ENCODE peak calls at places on chromosomes 3 and 15, in ten cellular contexts. X, L, H, T, K, D, R, U, J and O are unnamed samples.

GRCh38 chr3:17686613-17687012 is 55.8 kb downstream of the TBC1D5 start:
- DNase-seq in U (no peak), D (peak), K (peak), R (no peak), L (no peak), J (no peak), H (no peak), X (no peak), T (no peak), O (peak)

GRCh38 chr15:31782016-31782783 is 248.1 kb upstream of the CHRNA7 start:
- DNase-seq in U (no peak), R (no peak), H (no peak), J (no peak), T (no peak), L (no peak), X (no peak), D (no peak), K (no peak), O (no peak)

GRCh38 chr15:97745481-97746071 is 214.9 kb upstream of the ARRDC4 start:
- DNase-seq in T (no peak), L (peak), X (no peak), H (no peak), D (no peak), R (no peak), K (peak), U (peak), J (no peak), O (peak)

GRCh38 chr3:68620211-68620610 is 312.1 kb downstream of the TAFA4 start:
- DNase-seq in L (no peak), H (no peak), X (no peak), R (no peak), K (no peak), D (no peak), T (no peak), J (no peak), U (peak), O (no peak)

GRCh38 chr3:117499189-117499870 is 789.8 kb downstream of the TUSC7 start:
- DNase-seq in T (no peak), L (no peak), U (no peak), K (no peak), H (no peak), D (no peak), J (no peak), X (no peak), R (no peak), O (no peak)

GRCh38 chr15:69668049-69668705 is 215.6 kb downstream of the RPLP1 start:
- DNase-seq in K (no peak), L (no peak), X (no peak), J (no peak), D (no peak), T (no peak), R (no peak), U (no peak), H (no peak), O (no peak)

GRCh38 chr3:179438836-179439235 is 12.4 kb downstream of the GNB4 start:
- DNase-seq in R (no peak), H (no peak), K (no peak), D (no peak), U (peak), L (no peak), J (no peak), X (no peak), T (no peak), O (no peak)

GRCh38 chr3:40913192-40913591 is 286.1 kb upstream of the CTNNB1 start:
- DNase-seq in J (no peak), L (no peak), X (no peak), R (no peak), K (no peak), D (peak), T (no peak), U (no peak), H (no peak), O (no peak)

GRCh38 chr3:53137221-53137620 is 7.0 kb upstream of the RFT1 start:
- DNase-seq in T (no peak), R (no peak), D (no peak), L (no peak), J (no peak), K (no peak), U (no peak), H (no peak), X (no peak), O (no peak)

GRCh38 chr3:133208184-133208583 is 170.0 kb downstream of the TMEM108 start:
- DNase-seq in U (no peak), T (no peak), X (no peak), D (peak), L (no peak), K (no peak), R (no peak), J (no peak), H (no peak), O (no peak)

GRCh38 chr3:135840436-135840835 is 125.1 kb upstream of the PPP2R3A start:
- DNase-seq in H (no peak), J (no peak), T (no peak), X (no peak), D (no peak), L (no peak), K (no peak), U (no peak), R (no peak), O (no peak)

GRCh38 chr3:312170-312569 is 115.6 kb downstream of the CHL1 start:
- DNase-seq in K (no peak), J (no peak), H (no peak), U (no peak), D (no peak), T (no peak), L (no peak), X (no peak), R (no peak), O (no peak)

GRCh38 chr3:194447161-194447560 is 39.6 kb downstream of the ATP13A3 start:
- DNase-seq in L (no peak), K (no peak), T (no peak), D (peak), R (peak), X (no peak), U (no peak), H (no peak), J (no peak), O (no peak)

GRCh38 chr3:187942658-187943241 is 197.5 kb upstream of the BCL6 start:
- DNase-seq in J (no peak), D (no peak), R (no peak), L (no peak), U (no peak), K (no peak), X (no peak), T (no peak), H (no peak), O (no peak)

GRCh38 chr3:112635674-112636073 is 5.3 kb downstream of the CCDC80 start:
- DNase-seq in D (peak), X (no peak), R (no peak), H (no peak), J (no peak), L (no peak), K (no peak), T (no peak), U (no peak), O (no peak)

GRCh38 chr15:75203017-75203907 is 1.6 kb downstream of the C15orf39 start:
- DNase-seq in K (no peak), D (peak), H (no peak), R (no peak), L (no peak), X (no peak), J (no peak), T (no peak), U (no peak), O (no peak)

GRCh38 chr3:27134165-27134796 is 234.9 kb downstream of the NEK10 start:
- DNase-seq in X (peak), U (peak), J (peak), H (peak), D (peak), R (peak), T (peak), K (peak), L (peak), O (peak)

GRCh38 chr15:25170781-25171110 is 216.0 kb downstream of the SNRPN start:
- DNase-seq in X (no peak), J (no peak), U (peak), R (no peak), D (no peak), L (no peak), T (no peak), K (no peak), H (no peak), O (no peak)

GRCh38 chr3:9028134-9028533 is 64.9 kb upstream of the RAD18 start:
- DNase-seq in K (no peak), J (no peak), R (peak), X (peak), T (no peak), H (no peak), U (no peak), L (no peak), D (no peak), O (no peak)

GRCh38 chr15:84734794-84735479 is 13.5 kb upstream of the ZNF592 start:
- DNase-seq in D (peak), U (peak), K (peak), T (peak), X (peak), J (no peak), R (no peak), H (peak), L (peak), O (peak)

GRCh38 chr3:30368978-30369377 is 237.4 kb upstream of the TGFBR2 start:
- DNase-seq in T (no peak), L (no peak), J (no peak), H (no peak), R (no peak), X (no peak), K (no peak), U (no peak), D (no peak), O (no peak)

GRCh38 chr3:150220041-150220440 is 188.1 kb upstream of the TSC22D2 start:
- DNase-seq in L (no peak), T (no peak), K (no peak), R (no peak), H (no peak), U (no peak), D (no peak), X (no peak), J (no peak), O (no peak)

GRCh38 chr15:39999538-39999937 is 39.4 kb downstream of the SRP14 start:
- DNase-seq in X (no peak), R (no peak), K (no peak), H (no peak), J (no peak), D (no peak), L (no peak), U (no peak), T (no peak), O (no peak)

GRCh38 chr3:129793947-129794318 is 99.6 kb downstream of the TMCC1 start:
- DNase-seq in K (no peak), H (no peak), L (no peak), X (no peak), J (no peak), R (no peak), U (peak), D (no peak), T (no peak), O (no peak)

GRCh38 chr15:74535388-74536084 is 5.5 kb upstream of the ARID3B start:
- DNase-seq in H (no peak), X (no peak), J (no peak), R (no peak), U (no peak), T (no peak), D (peak), L (no peak), K (no peak), O (peak)

GRCh38 chr3:197374951-197375560 is 76.6 kb upstream of the DLG1 start:
- DNase-seq in X (no peak), L (no peak), U (peak), T (no peak), R (no peak), H (no peak), J (no peak), K (no peak), D (no peak), O (no peak)

GRCh38 chr3:193743702-193744047 is 150.7 kb downstream of the OPA1 start:
- DNase-seq in U (peak), D (no peak), X (no peak), L (no peak), K (no peak), T (no peak), R (no peak), J (no peak), H (no peak), O (no peak)

GRCh38 chr15:79192462-79193036 is 90.0 kb upstream of the ANKRD34C start:
- DNase-seq in K (no peak), J (no peak), T (no peak), H (no peak), U (no peak), D (no peak), X (no peak), L (no peak), R (no peak), O (peak)

GRCh38 chr15:82855286-82856092 is 46.1 kb downstream of the WHAMM start:
- DNase-seq in R (no peak), T (no peak), H (no peak), X (no peak), J (no peak), K (no peak), D (no peak), L (no peak), U (no peak), O (peak)

GRCh38 chr3:171620825-171621434 is 160.7 kb upstream of the TNIK start:
- DNase-seq in T (no peak), D (peak), U (no peak), X (no peak), L (no peak), J (no peak), R (peak), H (no peak), K (no peak), O (no peak)

GRCh38 chr15:70503798-70504304 is 259.5 kb downstream of the UACA start:
- DNase-seq in X (no peak), L (no peak), T (no peak), J (no peak), H (no peak), D (no peak), K (no peak), R (no peak), U (no peak), O (no peak)

GRCh38 chr3:164222200-164222599 is 856.1 kb downstream of the SI start:
- DNase-seq in R (peak), J (no peak), D (no peak), H (no peak), K (no peak), T (no peak), U (no peak), L (no peak), X (no peak), O (no peak)

GRCh38 chr15:56672721-56673120 is 60.6 kb downstream of the ZNF280D start:
- DNase-seq in R (peak), T (no peak), U (no peak), K (no peak), H (no peak), L (no peak), X (no peak), J (no peak), D (no peak), O (no peak)

GRCh38 chr3:37477275-37477674 is 302.9 kb upstream of the LRRFIP2 start:
- DNase-seq in X (no peak), L (no peak), H (no peak), D (no peak), U (no peak), J (no peak), R (no peak), T (no peak), K (no peak), O (no peak)

GRCh38 chr15:89533861-89534544 is 37.6 kb upstream of the RHCG start:
- DNase-seq in H (no peak), X (no peak), K (no peak), D (no peak), R (no peak), L (no peak), T (no peak), J (no peak), U (no peak), O (no peak)

GRCh38 chr3:69930564-69930963 is 69.0 kb upstream of the SAMMSON start:
- DNase-seq in K (no peak), D (no peak), X (no peak), J (no peak), U (no peak), H (no peak), R (no peak), L (no peak), T (no peak), O (no peak)